ENCODE peak calls at places on chromosomes 4 and X, in eight cellular contexts. C is WTC11; W is GM12865; B is GM13976; Y is thyroid gland; I is neural progenitor cell; R is SK-N-SH; N is CD8-positive, alpha-beta T cell. Q is an unnamed sample.

GRCh38 chrX:52277666-52278065 is 91.2 kb upstream of the XAGE2 start:
- DNase-seq in C (no peak), N (no peak), I (no peak), B (no peak), R (no peak), Y (peak; percentile 15), W (no peak), Q (no peak)

GRCh38 chr4:41080964-41081363 is 133.4 kb downstream of the APBB2 start:
- DNase-seq in B (no peak), R (no peak), C (no peak), Y (no peak), I (no peak), W (no peak), N (no peak), Q (no peak)

GRCh38 chrX:75155454-75155829 is 641 bp downstream of the ABCB7 start:
- DNase-seq in Y (no peak), W (peak; percentile 29), I (no peak), B (peak; percentile 27), N (no peak), C (no peak), R (peak; percentile 2), Q (peak; percentile 2)

GRCh38 chr4:132227349-132228165 is 921.5 kb upstream of the PCDH10 start:
- DNase-seq in I (peak; percentile 88), W (peak; percentile 35), N (no peak), B (no peak), Y (peak; percentile 5), R (peak; percentile 7), C (peak; percentile 84), Q (no peak)

GRCh38 chr4:138062929-138063328 is 179.2 kb downstream of the SLC7A11 start:
- DNase-seq in I (no peak), B (no peak), C (no peak), W (no peak), N (no peak), Y (no peak), R (no peak), Q (no peak)

GRCh38 chr4:183444953-183445543 is 612 bp downstream of the CDKN2AIP start:
- DNase-seq in C (peak; percentile 55), R (peak; percentile 71), B (no peak), W (no peak), I (no peak), Y (no peak), N (no peak), Q (no peak)

GRCh38 chrX:107480272-107480671 is 30.8 kb downstream of the FRMPD3 start:
- DNase-seq in I (no peak), R (no peak), N (no peak), C (no peak), W (no peak), Y (no peak), B (no peak), Q (no peak)

GRCh38 chrX:153774576-153775292 is 6.1 kb upstream of the SRPK3 start:
- DNase-seq in Y (no peak), W (no peak), I (no peak), B (no peak), C (no peak), R (peak; percentile 33), N (no peak), Q (no peak)

GRCh38 chr4:82733636-82734035 is 65.0 kb downstream of the SCD5 start:
- DNase-seq in R (no peak), C (no peak), B (no peak), W (peak; percentile 19), I (no peak), Y (no peak), N (no peak), Q (no peak)

GRCh38 chr4:6761540-6762243 is 20.8 kb upstream of the KIAA0232 start:
- DNase-seq in C (no peak), Y (no peak), R (peak; percentile 84), B (no peak), I (no peak), W (no peak), N (peak; percentile 32), Q (no peak)

GRCh38 chr4:91037951-91038350 is 910.8 kb downstream of the CCSER1 start:
- DNase-seq in R (no peak), Y (no peak), I (no peak), C (no peak), B (no peak), N (no peak), W (no peak), Q (no peak)

DNA sequence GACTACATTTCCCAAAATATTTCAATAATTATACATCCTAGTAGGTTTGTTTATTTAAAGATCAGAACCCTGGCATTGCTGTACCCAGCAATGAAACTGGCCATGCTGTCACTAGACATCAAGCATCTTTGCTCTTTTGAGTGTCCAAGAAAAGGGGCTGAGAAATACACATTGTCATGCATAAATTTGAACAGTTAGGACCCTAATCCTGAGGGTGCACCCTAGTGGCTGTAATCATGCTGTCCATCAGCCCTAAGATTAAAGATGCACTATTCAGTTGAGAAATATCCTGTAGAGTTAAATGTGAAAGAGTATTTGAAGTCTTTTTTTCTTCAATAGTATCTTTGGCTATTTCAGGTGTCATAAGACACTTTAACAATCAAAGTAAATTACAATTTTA is 108.8 kb downstream of the NFKB1 start:
- DNase-seq in I (no peak), N (no peak), C (no peak), W (peak; percentile 24), R (no peak), B (no peak), Y (no peak), Q (no peak)
- TF ChIP-seq CTCF in I (peak; percentile 33), N (no peak), C (no peak), W (peak; percentile 24), R (peak; percentile 49), B (peak; percentile 25), Y (no peak), Q (no peak)

GRCh38 chr4:8202526-8203375 is 3.7 kb downstream of the SH3TC1 start:
- DNase-seq in Y (no peak), B (peak; percentile 57), N (no peak), I (no peak), C (no peak), W (no peak), R (no peak), Q (no peak)
- TF ChIP-seq CTCF in Y (no peak), B (no peak), N (no peak), I (no peak), C (no peak), W (no peak), R (no peak), Q (no peak)

GRCh38 chr4:18815779-18816173 is 794.2 kb upstream of the LCORL start:
- DNase-seq in Y (no peak), I (peak; percentile 7), N (no peak), W (no peak), C (no peak), B (no peak), R (no peak), Q (no peak)
- TF ChIP-seq CTCF in Y (no peak), I (peak; percentile 23), N (no peak), W (no peak), C (no peak), B (no peak), R (peak; percentile 29), Q (no peak)

DNA sequence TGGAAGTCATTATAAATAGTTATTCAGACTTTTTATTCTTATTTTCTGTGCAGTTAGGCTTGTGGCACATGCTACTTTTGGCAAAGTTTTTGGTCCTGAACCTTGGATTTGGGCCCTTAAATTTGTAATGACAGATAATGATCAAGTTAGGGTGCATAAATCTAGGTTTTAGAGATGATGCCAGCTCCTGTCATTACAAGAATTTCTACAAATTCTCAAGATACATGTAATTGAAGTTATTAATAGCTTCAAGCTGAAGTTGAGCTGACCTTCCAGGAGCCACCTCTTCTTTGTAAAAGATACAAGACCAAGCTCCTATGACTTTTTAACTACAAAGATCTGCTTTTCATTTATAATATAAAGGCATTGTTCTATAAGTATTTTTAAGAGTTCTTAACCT is 255.6 kb upstream of the UGT8 start:
- DNase-seq in W (no peak), R (no peak), C (no peak), N (no peak), I (no peak), B (no peak), Y (no peak), Q (no peak)
- TF ChIP-seq CTCF in W (no peak), R (no peak), C (no peak), N (no peak), I (no peak), B (no peak), Y (no peak), Q (no peak)

GRCh38 chr4:26400140-26400539 is 79.3 kb downstream of the RBPJ start:
- DNase-seq in Y (no peak), B (no peak), C (no peak), R (no peak), N (no peak), W (no peak), I (no peak), Q (no peak)
- TF ChIP-seq CTCF in Y (no peak), B (no peak), C (no peak), R (peak; percentile 25), N (no peak), W (no peak), I (no peak), Q (no peak)

GRCh38 chr4:86596802-86597201 is 2.7 kb downstream of the PTPN13 start:
- DNase-seq in R (no peak), Y (no peak), C (no peak), I (no peak), B (no peak), W (no peak), N (no peak), Q (no peak)

GRCh38 chr4:86592553-86593249 is 1.4 kb upstream of the PTPN13 start:
- DNase-seq in R (no peak), N (no peak), B (no peak), I (peak; percentile 36), Y (no peak), W (no peak), C (no peak), Q (no peak)

GRCh38 chr4:86595426-86595805 is 1.3 kb downstream of the PTPN13 start:
- DNase-seq in R (peak; percentile 12), B (no peak), W (no peak), N (no peak), I (peak; percentile 36), Y (peak; percentile 25), C (no peak), Q (no peak)

GRCh38 chr4:86593726-86594558 is at the start of gene PTPN13:
- DNase-seq in C (peak; percentile 100), I (peak; percentile 100), Y (peak; percentile 100), N (peak; percentile 28), R (peak; percentile 97), W (peak; percentile 100), B (peak; percentile 96), Q (peak; percentile 90)

GRCh38 chr4:86594559-86595425 is 677 bp downstream of the PTPN13 start:
- DNase-seq in Y (peak; percentile 48), B (peak; percentile 24), N (no peak), W (peak; percentile 66), I (peak; percentile 78), R (peak; percentile 63), C (peak; percentile 61), Q (peak; percentile 38)
- TF ChIP-seq CTCF in Y (peak; percentile 3), B (no peak), N (no peak), W (no peak), I (peak; percentile 43), R (peak; percentile 37), C (no peak), Q (no peak)

GRCh38 chr4:169005453-169006099 is 4.5 kb downstream of the CBR4 start:
- DNase-seq in I (no peak), N (no peak), C (no peak), Y (no peak), B (no peak), W (peak; percentile 10), R (no peak), Q (no peak)
- TF ChIP-seq CTCF in I (peak; percentile 49), N (peak; percentile 34), C (no peak), Y (peak; percentile 70), B (no peak), W (peak; percentile 3), R (peak; percentile 71), Q (no peak)

GRCh38 chrX:21839334-21840198 is at the start of gene MBTPS2:
- DNase-seq in C (peak; percentile 81), Y (peak; percentile 77), I (peak; percentile 84), R (peak; percentile 76), N (peak; percentile 79), W (peak; percentile 93), B (peak; percentile 61), Q (peak; percentile 64)
- TF ChIP-seq CTCF in C (no peak), Y (peak; percentile 17), I (peak; percentile 25), R (peak; percentile 49), N (no peak), W (peak; percentile 6), B (no peak), Q (peak; percentile 6)

Q was measured in GM20000.